ENCODE peak calls at places on chromosomes 12 and 14, in nine cellular contexts. One of them, this sample, is unnamed.

GRCh38 chr12:16583991-16584745 is 21.8 kb downstream of the LMO3 start:
- DNase-seq in spleen: no peak
- DNase-seq in GM23338: no peak
- DNase-seq in GM12865: no peak
- DNase-seq in astrocyte: peak
- DNase-seq in HepG2: no peak
- DNase-seq in epithelial cell of esophagus: peak
- DNase-seq in left lung: no peak
- DNase-seq in dorsolateral prefrontal cortex: no peak
- DNase-seq in this sample: no peak

GRCh38 chr12:104385510-104385909 is 71.2 kb upstream of the CHST11 start:
- DNase-seq in left lung: no peak
- DNase-seq in GM12865: no peak
- DNase-seq in epithelial cell of esophagus: no peak
- DNase-seq in spleen: no peak
- DNase-seq in HepG2: no peak
- DNase-seq in dorsolateral prefrontal cortex: no peak
- DNase-seq in GM23338: no peak
- DNase-seq in astrocyte: no peak
- DNase-seq in this sample: no peak

GRCh38 chr14:55031190-55031589 is 4.2 kb downstream of the SOCS4 start:
- DNase-seq in astrocyte: no peak
- DNase-seq in HepG2: no peak
- DNase-seq in GM12865: no peak
- DNase-seq in dorsolateral prefrontal cortex: no peak
- DNase-seq in spleen: no peak
- DNase-seq in left lung: no peak
- DNase-seq in GM23338: no peak
- DNase-seq in epithelial cell of esophagus: no peak
- DNase-seq in this sample: no peak

GRCh38 chr12:75236206-75236605 is 26.6 kb upstream of the KCNC2 start:
- DNase-seq in spleen: no peak
- DNase-seq in HepG2: no peak
- DNase-seq in GM12865: no peak
- DNase-seq in epithelial cell of esophagus: peak
- DNase-seq in astrocyte: no peak
- DNase-seq in dorsolateral prefrontal cortex: no peak
- DNase-seq in GM23338: no peak
- DNase-seq in left lung: no peak
- DNase-seq in this sample: no peak

GRCh38 chr12:43737646-43738045 is 20.9 kb downstream of the PUS7L start:
- DNase-seq in epithelial cell of esophagus: peak
- DNase-seq in HepG2: no peak
- DNase-seq in GM12865: no peak
- DNase-seq in left lung: no peak
- DNase-seq in GM23338: no peak
- DNase-seq in astrocyte: peak
- DNase-seq in dorsolateral prefrontal cortex: no peak
- DNase-seq in spleen: no peak
- DNase-seq in this sample: no peak

GRCh38 chr12:96402061-96402460 is 1.8 kb upstream of the CDK17 start:
- DNase-seq in astrocyte: no peak
- DNase-seq in GM23338: peak
- DNase-seq in HepG2: no peak
- DNase-seq in dorsolateral prefrontal cortex: no peak
- DNase-seq in epithelial cell of esophagus: no peak
- DNase-seq in GM12865: no peak
- DNase-seq in spleen: no peak
- DNase-seq in left lung: no peak
- DNase-seq in this sample: no peak

GRCh38 chr14:96094211-96094610 is 55.0 kb downstream of the C14orf132 start:
- DNase-seq in left lung: no peak
- DNase-seq in dorsolateral prefrontal cortex: no peak
- DNase-seq in GM12865: no peak
- DNase-seq in astrocyte: no peak
- DNase-seq in spleen: no peak
- DNase-seq in epithelial cell of esophagus: no peak
- DNase-seq in HepG2: no peak
- DNase-seq in GM23338: no peak
- DNase-seq in this sample: no peak

GRCh38 chr12:90585640-90586304 is 369.2 kb downstream of the CCER1 start:
- DNase-seq in GM12865: no peak
- DNase-seq in spleen: no peak
- DNase-seq in left lung: no peak
- DNase-seq in epithelial cell of esophagus: no peak
- DNase-seq in dorsolateral prefrontal cortex: no peak
- DNase-seq in GM23338: no peak
- DNase-seq in HepG2: no peak
- DNase-seq in astrocyte: no peak
- DNase-seq in this sample: no peak

GRCh38 chr14:99481745-99482099 is 513 bp downstream of the CCNK start:
- DNase-seq in GM12865: peak
- DNase-seq in spleen: no peak
- DNase-seq in GM23338: peak
- DNase-seq in left lung: no peak
- DNase-seq in epithelial cell of esophagus: peak
- DNase-seq in HepG2: no peak
- DNase-seq in astrocyte: peak
- DNase-seq in dorsolateral prefrontal cortex: no peak
- DNase-seq in this sample: no peak

GRCh38 chr14:92680781-92681650 is 67.4 kb downstream of the LGMN start:
- DNase-seq in left lung: peak
- DNase-seq in HepG2: peak
- DNase-seq in GM12865: peak
- DNase-seq in epithelial cell of esophagus: peak
- DNase-seq in astrocyte: peak
- DNase-seq in dorsolateral prefrontal cortex: peak
- DNase-seq in spleen: peak
- DNase-seq in GM23338: peak
- DNase-seq in this sample: peak

GRCh38 chr12:12197128-12197527 is 69.7 kb downstream of the LRP6 start:
- DNase-seq in spleen: no peak
- DNase-seq in GM12865: no peak
- DNase-seq in astrocyte: no peak
- DNase-seq in GM23338: no peak
- DNase-seq in dorsolateral prefrontal cortex: no peak
- DNase-seq in left lung: no peak
- DNase-seq in HepG2: no peak
- DNase-seq in epithelial cell of esophagus: no peak
- DNase-seq in this sample: no peak

GRCh38 chr12:94667031-94667540 is 16.7 kb upstream of the TMCC3 start:
- DNase-seq in HepG2: no peak
- DNase-seq in spleen: no peak
- DNase-seq in GM23338: no peak
- DNase-seq in astrocyte: no peak
- DNase-seq in epithelial cell of esophagus: no peak
- DNase-seq in left lung: no peak
- DNase-seq in dorsolateral prefrontal cortex: no peak
- DNase-seq in GM12865: no peak
- DNase-seq in this sample: no peak

GRCh38 chr12:75964150-75964549 is 67.4 kb downstream of the PHLDA1 start:
- DNase-seq in epithelial cell of esophagus: peak
- DNase-seq in GM12865: no peak
- DNase-seq in dorsolateral prefrontal cortex: no peak
- DNase-seq in HepG2: no peak
- DNase-seq in GM23338: no peak
- DNase-seq in spleen: peak
- DNase-seq in astrocyte: no peak
- DNase-seq in left lung: peak
- DNase-seq in this sample: no peak

GRCh38 chr12:110282956-110283817 is 2.1 kb downstream of the ATP2A2 start:
- DNase-seq in dorsolateral prefrontal cortex: no peak
- DNase-seq in GM12865: peak
- DNase-seq in GM23338: no peak
- DNase-seq in epithelial cell of esophagus: no peak
- DNase-seq in left lung: no peak
- DNase-seq in HepG2: no peak
- DNase-seq in spleen: no peak
- DNase-seq in astrocyte: no peak
- DNase-seq in this sample: no peak

GRCh38 chr14:95502381-95502950 is 14.0 kb downstream of the SYNE3 start:
- DNase-seq in spleen: peak
- DNase-seq in HepG2: no peak
- DNase-seq in epithelial cell of esophagus: no peak
- DNase-seq in dorsolateral prefrontal cortex: no peak
- DNase-seq in GM12865: no peak
- DNase-seq in astrocyte: no peak
- DNase-seq in left lung: no peak
- DNase-seq in GM23338: no peak
- DNase-seq in this sample: no peak

GRCh38 chr12:131135786-131136538 is 182.3 kb downstream of the ADGRD1 start:
- DNase-seq in HepG2: no peak
- DNase-seq in dorsolateral prefrontal cortex: no peak
- DNase-seq in astrocyte: no peak
- DNase-seq in left lung: no peak
- DNase-seq in GM23338: no peak
- DNase-seq in spleen: peak
- DNase-seq in GM12865: no peak
- DNase-seq in epithelial cell of esophagus: no peak
- DNase-seq in this sample: no peak

GRCh38 chr12:76664731-76665130 is 99.2 kb upstream of the ZDHHC17 start:
- DNase-seq in HepG2: no peak
- DNase-seq in GM23338: no peak
- DNase-seq in dorsolateral prefrontal cortex: no peak
- DNase-seq in spleen: no peak
- DNase-seq in GM12865: no peak
- DNase-seq in epithelial cell of esophagus: no peak
- DNase-seq in astrocyte: no peak
- DNase-seq in left lung: no peak
- DNase-seq in this sample: no peak

DNA sequence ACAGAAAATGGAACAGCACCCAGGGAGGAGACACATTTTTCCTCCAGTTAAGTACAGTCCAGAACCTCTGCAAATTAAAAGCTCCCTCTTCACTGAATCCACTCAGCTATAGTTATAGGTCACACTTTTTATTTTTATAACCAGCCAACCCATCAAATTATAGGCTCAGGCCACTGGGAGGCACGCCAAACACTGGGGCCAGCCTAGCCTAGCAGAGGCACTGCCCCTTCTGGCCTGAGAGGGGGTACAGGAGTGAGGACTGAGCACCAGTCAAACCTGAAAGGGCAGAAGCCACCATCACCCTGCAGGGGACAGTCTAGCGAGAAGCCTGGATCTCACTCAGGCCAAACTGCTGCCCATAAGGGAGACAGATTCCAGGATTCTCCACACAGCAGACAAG is 19.3 kb downstream of the FMNL3 start:
- DNase-seq in astrocyte: no peak
- DNase-seq in GM12865: no peak
- DNase-seq in HepG2: no peak
- DNase-seq in epithelial cell of esophagus: no peak
- DNase-seq in dorsolateral prefrontal cortex: no peak
- DNase-seq in spleen: no peak
- DNase-seq in GM23338: peak
- DNase-seq in left lung: no peak
- DNase-seq in this sample: no peak
- TF ChIP-seq CTCF in astrocyte: no peak
- TF ChIP-seq CTCF in GM12865: no peak
- TF ChIP-seq CTCF in HepG2: no peak
- TF ChIP-seq CTCF in epithelial cell of esophagus: no peak
- TF ChIP-seq CTCF in dorsolateral prefrontal cortex: no peak
- TF ChIP-seq CTCF in spleen: no peak
- TF ChIP-seq CTCF in GM23338: peak
- TF ChIP-seq CTCF in left lung: no peak
- TF ChIP-seq CTCF in this sample: no peak

GRCh38 chr12:4151362-4152121 is 122.0 kb upstream of the CCND2 start:
- DNase-seq in left lung: no peak
- DNase-seq in GM12865: no peak
- DNase-seq in GM23338: no peak
- DNase-seq in HepG2: no peak
- DNase-seq in spleen: no peak
- DNase-seq in astrocyte: no peak
- DNase-seq in epithelial cell of esophagus: no peak
- DNase-seq in dorsolateral prefrontal cortex: no peak
- DNase-seq in this sample: no peak
- TF ChIP-seq CTCF in left lung: no peak
- TF ChIP-seq CTCF in GM12865: no peak
- TF ChIP-seq CTCF in GM23338: no peak
- TF ChIP-seq CTCF in HepG2: no peak
- TF ChIP-seq CTCF in spleen: no peak
- TF ChIP-seq CTCF in astrocyte: no peak
- TF ChIP-seq CTCF in epithelial cell of esophagus: no peak
- TF ChIP-seq CTCF in dorsolateral prefrontal cortex: no peak
- TF ChIP-seq CTCF in this sample: no peak

GRCh38 chr14:69287096-69287991 is 27.4 kb downstream of the GALNT16 start:
- DNase-seq in epithelial cell of esophagus: no peak
- DNase-seq in HepG2: peak
- DNase-seq in GM12865: no peak
- DNase-seq in GM23338: peak
- DNase-seq in left lung: no peak
- DNase-seq in spleen: no peak
- DNase-seq in dorsolateral prefrontal cortex: peak
- DNase-seq in astrocyte: peak
- DNase-seq in this sample: no peak
- TF ChIP-seq CTCF in epithelial cell of esophagus: no peak
- TF ChIP-seq CTCF in HepG2: no peak
- TF ChIP-seq CTCF in GM12865: no peak
- TF ChIP-seq CTCF in GM23338: peak
- TF ChIP-seq CTCF in left lung: no peak
- TF ChIP-seq CTCF in spleen: no peak
- TF ChIP-seq CTCF in dorsolateral prefrontal cortex: no peak
- TF ChIP-seq CTCF in astrocyte: no peak
- TF ChIP-seq CTCF in this sample: no peak

GRCh38 chr12:40327506-40327905 is 102.7 kb downstream of the LRRK2 start:
- DNase-seq in spleen: no peak
- DNase-seq in GM23338: no peak
- DNase-seq in dorsolateral prefrontal cortex: no peak
- DNase-seq in left lung: no peak
- DNase-seq in HepG2: no peak
- DNase-seq in astrocyte: no peak
- DNase-seq in GM12865: no peak
- DNase-seq in epithelial cell of esophagus: no peak
- DNase-seq in this sample: no peak

GRCh38 chr12:40330180-40330579 is 105.4 kb downstream of the LRRK2 start:
- DNase-seq in spleen: no peak
- DNase-seq in astrocyte: no peak
- DNase-seq in HepG2: no peak
- DNase-seq in dorsolateral prefrontal cortex: no peak
- DNase-seq in GM12865: no peak
- DNase-seq in left lung: no peak
- DNase-seq in epithelial cell of esophagus: no peak
- DNase-seq in GM23338: no peak
- DNase-seq in this sample: no peak

DNA sequence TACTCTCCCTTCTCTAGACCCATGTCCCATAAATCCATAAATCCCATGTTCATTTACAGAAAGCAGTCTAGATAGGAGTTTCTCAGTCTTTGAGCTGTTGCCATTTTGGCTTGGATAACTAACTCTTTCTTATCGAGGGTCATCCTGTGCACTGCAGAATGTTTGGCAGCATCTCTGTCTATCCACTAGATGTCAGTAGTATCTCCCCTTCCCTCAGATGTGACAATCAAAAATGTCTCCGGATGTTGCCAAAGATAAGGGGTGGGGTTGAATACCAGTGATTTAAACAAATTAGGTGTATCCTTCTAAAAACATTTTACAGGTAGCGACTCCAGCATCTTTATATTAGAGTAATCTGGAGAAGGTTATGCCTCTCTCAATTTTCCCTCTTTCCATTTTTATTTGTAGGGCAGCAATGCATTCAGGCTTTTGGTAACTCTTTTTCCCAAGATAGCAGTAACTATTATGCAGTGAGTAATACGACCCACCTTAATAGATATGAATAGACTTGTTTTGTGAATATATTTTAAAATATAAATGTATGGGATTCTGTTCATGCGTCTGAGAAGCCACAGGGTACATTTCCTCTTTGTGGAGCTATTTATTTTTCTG is 100.7 kb downstream of the LRRK2 start:
- DNase-seq in GM23338: peak
- DNase-seq in HepG2: peak
- DNase-seq in epithelial cell of esophagus: peak
- DNase-seq in astrocyte: no peak
- DNase-seq in spleen: no peak
- DNase-seq in GM12865: peak
- DNase-seq in dorsolateral prefrontal cortex: peak
- DNase-seq in left lung: no peak
- DNase-seq in this sample: no peak
- TF ChIP-seq CTCF in GM23338: peak
- TF ChIP-seq CTCF in HepG2: peak
- TF ChIP-seq CTCF in epithelial cell of esophagus: peak
- TF ChIP-seq CTCF in astrocyte: peak
- TF ChIP-seq CTCF in spleen: peak
- TF ChIP-seq CTCF in GM12865: peak
- TF ChIP-seq CTCF in dorsolateral prefrontal cortex: peak
- TF ChIP-seq CTCF in left lung: peak
- TF ChIP-seq CTCF in this sample: no peak

This sample was measured in mesothelial cell of epicardium.